ENCODE peak calls at places on chromosomes 7 and 10, in ten cellular contexts. K, D, Q, P, L, T, H, W, Y and X are unnamed samples.

GRCh38 chr10:11959966-11960365 is 82.6 kb downstream of the UPF2 start:
- DNase-seq in K (no peak), D (no peak), Q (no peak), P (no peak), L (no peak), T (no peak), H (no peak), W (no peak), Y (no peak), X (no peak)

GRCh38 chr10:33231621-33232350 is 102.7 kb downstream of the NRP1 start:
- DNase-seq in K (no peak), D (no peak), Q (no peak), P (no peak), L (no peak), T (no peak), H (no peak), W (no peak), Y (no peak), X (no peak)

GRCh38 chr10:112374724-112375541 is 1.0 kb downstream of the ACSL5 start:
- DNase-seq in K (no peak), D (peak; percentile 35), Q (no peak), P (no peak), L (peak; percentile 29), T (no peak), H (no peak), W (no peak), Y (no peak), X (no peak)

GRCh38 chr7:159022238-159022993 is 122.3 kb downstream of the VIPR2 start:
- DNase-seq in K (no peak), D (no peak), Q (no peak), P (no peak), L (no peak), T (peak; percentile 8), H (no peak), W (peak; percentile 61), Y (no peak), X (peak; percentile 62)

GRCh38 chr10:66277481-66277880 is 648.4 kb upstream of the LRRTM3 start:
- DNase-seq in K (no peak), D (peak; percentile 12), Q (no peak), P (no peak), L (no peak), T (no peak), H (no peak), W (no peak), Y (no peak), X (no peak)

GRCh38 chr7:78718212-78718611 is 735.3 kb downstream of the MAGI2 start:
- DNase-seq in K (no peak), D (no peak), Q (no peak), P (no peak), L (no peak), T (no peak), H (no peak), W (no peak), Y (no peak), X (no peak)

GRCh38 chr10:61781969-61782403 is 119.3 kb downstream of the CABCOCO1 start:
- DNase-seq in K (no peak), D (no peak), Q (no peak), P (no peak), L (no peak), T (no peak), H (no peak), W (no peak), Y (no peak), X (peak; percentile 40)

GRCh38 chr10:119892188-119893065 is at the start of gene SEC23IP:
- DNase-seq in K (peak; percentile 96), D (peak; percentile 92), Q (peak; percentile 83), P (peak; percentile 96), L (peak; percentile 97), T (peak; percentile 99), H (peak; percentile 49), W (peak; percentile 99), Y (peak; percentile 96), X (peak; percentile 89)

GRCh38 chr10:61903184-61903990 is 1.9 kb downstream of the ARID5B start:
- DNase-seq in K (peak; percentile 35), D (peak; percentile 81), Q (peak; percentile 49), P (peak; percentile 77), L (peak; percentile 74), T (peak; percentile 51), H (no peak), W (peak; percentile 78), Y (peak; percentile 51), X (peak; percentile 73)

GRCh38 chr10:129021597-129022304 is 445.3 kb upstream of the MGMT start:
- DNase-seq in K (no peak), D (peak; percentile 64), Q (no peak), P (peak; percentile 30), L (peak; percentile 68), T (no peak), H (no peak), W (no peak), Y (no peak), X (no peak)

GRCh38 chr10:88282876-88283275 is 300.2 kb downstream of the RNLS start:
- DNase-seq in K (no peak), D (no peak), Q (no peak), P (no peak), L (no peak), T (no peak), H (no peak), W (no peak), Y (no peak), X (no peak)

GRCh38 chr7:6279341-6279740 is 6.9 kb upstream of the CYTH3 start:
- DNase-seq in K (no peak), D (no peak), Q (no peak), P (no peak), L (no peak), T (no peak), H (no peak), W (peak; percentile 3), Y (no peak), X (no peak)

GRCh38 chr10:110455440-110455839 is 42.3 kb upstream of the DUSP5 start:
- DNase-seq in K (no peak), D (no peak), Q (no peak), P (no peak), L (no peak), T (no peak), H (no peak), W (peak; percentile 30), Y (no peak), X (no peak)

GRCh38 chr10:25758041-25758457 is 176.0 kb upstream of the MYO3A start:
- DNase-seq in K (no peak), D (peak; percentile 50), Q (no peak), P (no peak), L (peak; percentile 60), T (peak; percentile 53), H (no peak), W (no peak), Y (no peak), X (peak; percentile 56)

GRCh38 chr10:3528823-3529222 is 256.2 kb downstream of the KLF6 start:
- DNase-seq in K (no peak), D (no peak), Q (no peak), P (no peak), L (no peak), T (no peak), H (no peak), W (no peak), Y (no peak), X (no peak)

GRCh38 chr7:29490094-29490607 is 73.5 kb upstream of the PRR15 start:
- DNase-seq in K (no peak), D (no peak), Q (no peak), P (no peak), L (no peak), T (no peak), H (no peak), W (no peak), Y (no peak), X (no peak)

GRCh38 chr7:94295805-94296204 is 98.9 kb upstream of the COL1A2 start:
- DNase-seq in K (peak; percentile 20), D (no peak), Q (no peak), P (peak; percentile 92), L (peak; percentile 91), T (no peak), H (no peak), W (no peak), Y (no peak), X (no peak)

DNA sequence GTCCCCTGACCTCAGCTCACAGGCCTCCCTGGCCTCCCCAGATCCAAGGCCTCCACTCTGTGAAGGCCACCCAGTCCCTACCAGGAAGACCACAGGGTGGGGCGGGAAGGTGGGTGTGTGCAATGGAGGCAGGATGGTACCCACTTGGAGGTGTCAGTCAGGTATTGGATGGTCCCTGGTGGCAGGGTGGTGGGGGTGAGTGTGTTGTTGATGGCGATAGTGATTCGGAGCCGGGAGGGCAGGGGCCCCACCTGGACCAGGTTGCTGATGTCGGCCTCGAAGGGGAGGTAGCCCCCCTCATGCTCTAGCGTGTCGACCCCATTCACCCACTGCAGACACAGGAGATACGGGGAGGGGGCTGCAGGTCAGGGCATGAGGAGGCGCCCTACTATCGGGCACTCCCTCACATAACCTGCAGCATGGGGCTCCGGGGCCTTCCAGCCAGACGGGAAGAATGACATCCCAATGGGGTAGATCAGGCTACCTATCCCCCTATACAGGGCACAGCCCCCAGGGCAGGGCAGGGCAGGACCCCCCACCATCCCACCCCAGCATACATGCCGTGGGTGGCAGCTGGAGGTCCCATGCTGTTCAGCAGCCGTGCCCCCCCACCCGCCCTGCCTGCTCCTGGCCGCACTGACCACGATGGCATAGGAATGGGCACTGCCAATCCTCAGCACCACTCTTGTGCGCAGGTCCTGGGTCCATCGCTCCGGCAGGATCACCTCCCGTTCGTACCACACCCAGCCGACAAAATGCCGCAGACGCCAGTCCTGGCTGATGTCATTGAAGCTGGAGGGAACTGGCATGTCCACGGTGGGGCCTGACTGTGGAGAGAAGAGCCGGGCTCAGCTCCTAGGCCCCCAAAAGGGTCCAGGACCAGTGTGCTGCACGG is 2.2 kb downstream of the GUSB start:
- DNase-seq in K (no peak), D (no peak), Q (no peak), P (no peak), L (no peak), T (no peak), H (no peak), W (no peak), Y (no peak), X (no peak)
- H3K4me3 ChIP-seq in K (no peak overlapping the region), D (no peak overlapping the region), Q (no peak overlapping the region), P (no peak overlapping the region), L (no peak overlapping the region), T (no peak overlapping the region), H (no peak overlapping the region), W (no peak overlapping the region), Y (no peak overlapping the region), X (peak overlapping the region; percentile 80)

GRCh38 chr10:24208661-24209420 is at the start of gene KIAA1217:
- DNase-seq in K (peak; percentile 47), D (peak; percentile 81), Q (no peak), P (peak; percentile 35), L (peak; percentile 55), T (no peak), H (no peak), W (peak; percentile 69), Y (peak; percentile 23), X (no peak)
- H3K4me3 ChIP-seq in K (peak within 1 kb of the TSS; percentile 50), D (peak within 1 kb of the TSS; percentile 46), Q (no peak within 1 kb of the TSS), P (peak within 1 kb of the TSS; percentile 70), L (peak within 1 kb of the TSS; percentile 36), T (peak within 1 kb of the TSS; percentile 38), H (peak within 1 kb of the TSS; percentile 81), W (peak within 1 kb of the TSS; percentile 57), Y (peak within 1 kb of the TSS; percentile 14), X (no peak within 1 kb of the TSS)

GRCh38 chr10:130137659-130138478 is 1.7 kb downstream of the GLRX3 start:
- DNase-seq in K (no peak), D (no peak), Q (no peak), P (no peak), L (no peak), T (no peak), H (no peak), W (no peak), Y (no peak), X (no peak)
- H3K4me3 ChIP-seq in K (peak overlapping the region; percentile 94), D (peak overlapping the region; percentile 92), Q (peak overlapping the region; percentile 73), P (peak overlapping the region; percentile 91), L (peak overlapping the region; percentile 100), T (peak overlapping the region; percentile 98), H (peak overlapping the region; percentile 86), W (peak overlapping the region; percentile 94), Y (no peak overlapping the region), X (peak overlapping the region; percentile 77)

GRCh38 chr7:18497082-18497481 is 1.5 kb downstream of the HDAC9 start:
- DNase-seq in K (no peak), D (no peak), Q (no peak), P (no peak), L (no peak), T (no peak), H (no peak), W (no peak), Y (no peak), X (no peak)
- H3K4me3 ChIP-seq in K (no peak overlapping the region), D (no peak overlapping the region), Q (no peak overlapping the region), P (no peak overlapping the region), L (peak overlapping the region; percentile 75), T (peak overlapping the region; percentile 50), H (no peak overlapping the region), W (no peak overlapping the region), Y (no peak overlapping the region), X (no peak overlapping the region)